ENCODE peak calls at places on chromosomes 6 and 20, in five cellular contexts. One of them, this sample, is unnamed.

GRCh38 chr6:1390071-1390804 is 862 bp downstream of the FOXF2 start:
- DNase-seq in right lobe of liver: no peak
- DNase-seq in tibial nerve: no peak
- DNase-seq in trophoblast cell: peak; percentile 66
- DNase-seq in pancreas: no peak
- DNase-seq in this sample: no peak

GRCh38 chr6:29976588-29977424 is 34.5 kb downstream of the HLA-A start:
- DNase-seq in pancreas: peak; percentile 86
- DNase-seq in trophoblast cell: peak; percentile 73
- DNase-seq in tibial nerve: peak; percentile 78
- DNase-seq in right lobe of liver: peak; percentile 83
- DNase-seq in this sample: peak; percentile 41

GRCh38 chr6:25413506-25413905 is 134.3 kb downstream of the CARMIL1 start:
- DNase-seq in tibial nerve: no peak
- DNase-seq in pancreas: no peak
- DNase-seq in right lobe of liver: no peak
- DNase-seq in trophoblast cell: no peak
- DNase-seq in this sample: no peak

GRCh38 chr20:45945678-45946148 is 11.2 kb downstream of the PCIF1 start:
- DNase-seq in tibial nerve: no peak
- DNase-seq in right lobe of liver: no peak
- DNase-seq in trophoblast cell: peak; percentile 24
- DNase-seq in pancreas: no peak
- DNase-seq in this sample: no peak

GRCh38 chr6:18429655-18430054 is 42.5 kb downstream of the RNF144B start:
- DNase-seq in pancreas: no peak
- DNase-seq in trophoblast cell: no peak
- DNase-seq in tibial nerve: no peak
- DNase-seq in right lobe of liver: no peak
- DNase-seq in this sample: no peak

GRCh38 chr6:121932071-121933009 is 467.1 kb upstream of the HSF2 start:
- DNase-seq in right lobe of liver: no peak
- DNase-seq in pancreas: no peak
- DNase-seq in tibial nerve: peak; percentile 37
- DNase-seq in trophoblast cell: peak; percentile 6
- DNase-seq in this sample: no peak

GRCh38 chr6:119347466-119348307 is 1.9 kb downstream of the MAN1A1 start:
- DNase-seq in pancreas: peak; percentile 69
- DNase-seq in trophoblast cell: peak; percentile 53
- DNase-seq in tibial nerve: peak; percentile 41
- DNase-seq in right lobe of liver: peak; percentile 70
- DNase-seq in this sample: no peak

GRCh38 chr20:44819936-44820335 is 9.6 kb upstream of the RIMS4 start:
- DNase-seq in right lobe of liver: no peak
- DNase-seq in pancreas: no peak
- DNase-seq in trophoblast cell: no peak
- DNase-seq in tibial nerve: no peak
- DNase-seq in this sample: no peak

GRCh38 chr6:159978291-159979135 is 9.6 kb downstream of the IGF2R start:
- DNase-seq in trophoblast cell: no peak
- DNase-seq in tibial nerve: no peak
- DNase-seq in pancreas: peak; percentile 65
- DNase-seq in right lobe of liver: no peak
- DNase-seq in this sample: no peak

GRCh38 chr6:99282479-99283062 is 66.9 kb downstream of the FAXC start:
- DNase-seq in right lobe of liver: no peak
- DNase-seq in trophoblast cell: peak; percentile 37
- DNase-seq in pancreas: no peak
- DNase-seq in tibial nerve: no peak
- DNase-seq in this sample: no peak

GRCh38 chr20:46979603-46980241 is 85.1 kb downstream of the EYA2 start:
- DNase-seq in pancreas: no peak
- DNase-seq in right lobe of liver: no peak
- DNase-seq in tibial nerve: no peak
- DNase-seq in trophoblast cell: peak; percentile 74
- DNase-seq in this sample: no peak

GRCh38 chr6:67345946-67346345 is 1289.1 kb upstream of the ADGRB3 start:
- DNase-seq in pancreas: no peak
- DNase-seq in tibial nerve: no peak
- DNase-seq in trophoblast cell: no peak
- DNase-seq in right lobe of liver: no peak
- DNase-seq in this sample: no peak

GRCh38 chr6:14759976-14760672 is 485.7 kb upstream of the JARID2 start:
- DNase-seq in trophoblast cell: no peak
- DNase-seq in pancreas: no peak
- DNase-seq in tibial nerve: no peak
- DNase-seq in right lobe of liver: no peak
- DNase-seq in this sample: no peak

GRCh38 chr6:143575440-143575839 is 63.9 kb upstream of the FUCA2 start:
- DNase-seq in pancreas: peak; percentile 36
- DNase-seq in trophoblast cell: peak; percentile 87
- DNase-seq in right lobe of liver: peak; percentile 58
- DNase-seq in tibial nerve: peak; percentile 65
- DNase-seq in this sample: peak; percentile 21

GRCh38 chr20:40535816-40536215 is 153.2 kb downstream of the MAFB start:
- DNase-seq in pancreas: no peak
- DNase-seq in trophoblast cell: no peak
- DNase-seq in tibial nerve: no peak
- DNase-seq in right lobe of liver: no peak
- DNase-seq in this sample: no peak

GRCh38 chr6:15017251-15017650 is 228.6 kb upstream of the JARID2 start:
- DNase-seq in right lobe of liver: no peak
- DNase-seq in trophoblast cell: peak; percentile 44
- DNase-seq in tibial nerve: no peak
- DNase-seq in pancreas: no peak
- DNase-seq in this sample: peak; percentile 3

GRCh38 chr6:137920331-137920730 is 53.3 kb downstream of the TNFAIP3 start:
- DNase-seq in pancreas: no peak
- DNase-seq in tibial nerve: no peak
- DNase-seq in trophoblast cell: no peak
- DNase-seq in right lobe of liver: no peak
- DNase-seq in this sample: no peak

GRCh38 chr20:6562111-6562510 is 205.4 kb upstream of the BMP2 start:
- DNase-seq in trophoblast cell: peak; percentile 10
- DNase-seq in tibial nerve: no peak
- DNase-seq in right lobe of liver: no peak
- DNase-seq in pancreas: no peak
- DNase-seq in this sample: no peak

GRCh38 chr6:151119823-151120524 is 119.8 kb upstream of the AKAP12 start:
- DNase-seq in pancreas: no peak
- DNase-seq in right lobe of liver: no peak
- DNase-seq in trophoblast cell: peak; percentile 18
- DNase-seq in tibial nerve: no peak
- DNase-seq in this sample: no peak

GRCh38 chr6:31083742-31084354 is 28.5 kb downstream of the C6orf15 start:
- DNase-seq in tibial nerve: peak; percentile 24
- DNase-seq in trophoblast cell: peak; percentile 34
- DNase-seq in right lobe of liver: no peak
- DNase-seq in pancreas: no peak
- DNase-seq in this sample: no peak

GRCh38 chr6:77292564-77293546 is 170.4 kb downstream of the HTR1B start:
- DNase-seq in trophoblast cell: peak; percentile 69
- DNase-seq in pancreas: no peak
- DNase-seq in tibial nerve: no peak
- DNase-seq in right lobe of liver: no peak
- DNase-seq in this sample: no peak

GRCh38 chr20:31811796-31812728 is 7.1 kb upstream of the MYLK2 start:
- DNase-seq in right lobe of liver: no peak
- DNase-seq in trophoblast cell: peak; percentile 20
- DNase-seq in tibial nerve: no peak
- DNase-seq in pancreas: peak; percentile 26
- DNase-seq in this sample: no peak

GRCh38 chr20:61482425-61482887 is 230.4 kb downstream of the CDH4 start:
- DNase-seq in right lobe of liver: no peak
- DNase-seq in tibial nerve: no peak
- DNase-seq in trophoblast cell: no peak
- DNase-seq in pancreas: no peak
- DNase-seq in this sample: no peak

GRCh38 chr6:38131527-38131965 is 312.0 kb downstream of the ZFAND3 start:
- DNase-seq in right lobe of liver: no peak
- DNase-seq in tibial nerve: peak; percentile 16
- DNase-seq in pancreas: peak; percentile 22
- DNase-seq in trophoblast cell: peak; percentile 24
- DNase-seq in this sample: no peak

GRCh38 chr20:50304501-50304856 is 113.8 kb downstream of the CEBPB start:
- DNase-seq in trophoblast cell: no peak
- DNase-seq in right lobe of liver: peak; percentile 85
- DNase-seq in pancreas: no peak
- DNase-seq in tibial nerve: peak; percentile 56
- DNase-seq in this sample: no peak

DNA sequence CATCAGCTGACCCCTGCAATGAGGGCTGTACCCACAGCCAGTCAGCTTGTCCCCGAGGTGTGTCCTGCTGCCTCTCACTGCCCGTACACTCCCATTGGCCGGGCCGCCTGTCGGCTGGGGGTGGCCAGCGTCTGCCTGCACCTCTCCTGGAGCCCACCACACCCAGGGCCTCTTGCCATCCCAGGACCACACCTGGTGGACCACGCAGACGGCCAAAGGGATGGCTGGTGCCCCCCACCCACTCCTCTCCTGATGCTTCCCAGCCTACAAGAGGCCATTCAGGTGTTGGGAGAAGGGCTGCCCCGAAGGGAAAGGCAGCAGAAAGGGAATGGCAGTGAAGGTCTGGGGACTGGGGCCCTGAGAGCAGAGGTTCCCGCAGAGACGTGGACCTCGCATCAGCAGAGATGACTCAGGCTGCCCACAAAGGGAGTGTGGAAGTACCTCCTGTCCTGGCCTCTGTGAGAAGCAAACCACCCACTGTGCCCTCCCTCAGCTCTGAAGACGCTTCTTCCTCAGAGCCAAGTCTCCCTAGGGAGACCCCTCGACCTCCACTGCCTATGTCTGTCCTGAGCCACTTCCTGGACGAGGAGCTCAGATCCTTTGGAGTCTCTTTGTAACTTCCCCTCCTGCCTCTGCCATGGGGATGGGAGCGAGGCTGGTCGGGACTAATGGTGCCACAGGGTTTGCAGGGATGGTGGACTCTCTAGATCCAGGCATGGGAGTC is 60.9 kb downstream of the PYGB start:
- DNase-seq in pancreas: no peak
- DNase-seq in right lobe of liver: no peak
- DNase-seq in trophoblast cell: peak; percentile 14
- DNase-seq in tibial nerve: no peak
- DNase-seq in this sample: no peak
- H3K27ac ChIP-seq in pancreas: no peak overlapping the region
- H3K27ac ChIP-seq in right lobe of liver: no peak overlapping the region
- H3K27ac ChIP-seq in trophoblast cell: peak overlapping the region; percentile 83
- H3K27ac ChIP-seq in tibial nerve: peak overlapping the region; percentile 85
- H3K27ac ChIP-seq in this sample: no peak overlapping the region

GRCh38 chr6:73566954-73567591 is 46.2 kb upstream of the EEF1A1 start:
- DNase-seq in trophoblast cell: peak; percentile 89
- DNase-seq in tibial nerve: peak; percentile 67
- DNase-seq in right lobe of liver: peak; percentile 95
- DNase-seq in pancreas: peak; percentile 91
- DNase-seq in this sample: no peak
- H3K27ac ChIP-seq in trophoblast cell: peak overlapping the region; percentile 57
- H3K27ac ChIP-seq in tibial nerve: no peak overlapping the region
- H3K27ac ChIP-seq in right lobe of liver: peak overlapping the region; percentile 92
- H3K27ac ChIP-seq in pancreas: peak overlapping the region; percentile 85
- H3K27ac ChIP-seq in this sample: no peak overlapping the region

GRCh38 chr20:58722877-58723627 is 30.5 kb downstream of the NPEPL1 start:
- DNase-seq in trophoblast cell: no peak
- DNase-seq in pancreas: no peak
- DNase-seq in right lobe of liver: peak; percentile 28
- DNase-seq in tibial nerve: no peak
- DNase-seq in this sample: no peak
- H3K27ac ChIP-seq in trophoblast cell: no peak overlapping the region
- H3K27ac ChIP-seq in pancreas: no peak overlapping the region
- H3K27ac ChIP-seq in right lobe of liver: no peak overlapping the region
- H3K27ac ChIP-seq in tibial nerve: no peak overlapping the region
- H3K27ac ChIP-seq in this sample: no peak overlapping the region

GRCh38 chr20:35674921-35675320 is 10.2 kb upstream of the CPNE1 start:
- DNase-seq in right lobe of liver: peak; percentile 28
- DNase-seq in trophoblast cell: no peak
- DNase-seq in pancreas: no peak
- DNase-seq in tibial nerve: no peak
- DNase-seq in this sample: no peak

GRCh38 chr20:35681953-35682352 is 17.2 kb downstream of the NFS1 start:
- DNase-seq in right lobe of liver: no peak
- DNase-seq in trophoblast cell: no peak
- DNase-seq in tibial nerve: no peak
- DNase-seq in pancreas: no peak
- DNase-seq in this sample: no peak

GRCh38 chr20:35680464-35681183 is 15.9 kb upstream of the CPNE1 start:
- DNase-seq in trophoblast cell: no peak
- DNase-seq in right lobe of liver: peak; percentile 19
- DNase-seq in pancreas: no peak
- DNase-seq in tibial nerve: no peak
- DNase-seq in this sample: no peak
- H3K27ac ChIP-seq in trophoblast cell: no peak overlapping the region
- H3K27ac ChIP-seq in right lobe of liver: no peak overlapping the region
- H3K27ac ChIP-seq in pancreas: no peak overlapping the region
- H3K27ac ChIP-seq in tibial nerve: no peak overlapping the region
- H3K27ac ChIP-seq in this sample: no peak overlapping the region

DNA sequence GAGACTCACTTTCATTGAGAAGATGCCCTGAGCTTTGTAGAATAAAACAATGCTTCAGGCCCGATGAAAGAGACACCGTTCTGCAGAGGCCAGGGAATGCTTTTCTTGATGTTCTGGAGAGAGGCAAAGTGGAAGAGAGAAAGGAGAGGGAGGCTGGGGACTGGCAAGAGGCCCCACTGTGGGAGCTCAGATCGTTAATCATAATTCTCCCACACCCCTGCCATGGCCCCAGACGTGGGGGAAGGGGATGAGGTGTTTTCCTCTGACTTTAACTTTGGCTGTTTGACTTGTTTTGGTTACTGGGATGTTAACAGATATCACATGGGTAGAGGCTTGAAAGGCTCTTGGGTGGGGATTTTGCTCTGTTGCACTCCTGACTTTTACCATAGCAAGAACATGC is 19.2 kb downstream of the SCP2D1 start:
- DNase-seq in tibial nerve: no peak
- DNase-seq in right lobe of liver: no peak
- DNase-seq in pancreas: no peak
- DNase-seq in trophoblast cell: no peak
- DNase-seq in this sample: no peak
- H3K27ac ChIP-seq in tibial nerve: no peak overlapping the region
- H3K27ac ChIP-seq in right lobe of liver: no peak overlapping the region
- H3K27ac ChIP-seq in pancreas: no peak overlapping the region
- H3K27ac ChIP-seq in trophoblast cell: no peak overlapping the region
- H3K27ac ChIP-seq in this sample: no peak overlapping the region

This sample was measured in caudate nucleus.